ENCODE peak calls at places on chromosomes 3 and 15, in six cellular contexts. One of them, this sample, is unnamed.

GRCh38 chr3:14803981-14804834 is 14.6 kb upstream of the FGD5 start:
- DNase-seq in A549: no peak
- DNase-seq in suprapubic skin: no peak
- DNase-seq in CD4-positive, CD25-positive, alpha-beta regulatory T cell: no peak
- DNase-seq in GM23338: peak; percentile 22
- DNase-seq in transverse colon: no peak
- DNase-seq in this sample: no peak

GRCh38 chr3:184441202-184441900 is 61.5 kb downstream of the CHRD start:
- DNase-seq in GM23338: no peak
- DNase-seq in CD4-positive, CD25-positive, alpha-beta regulatory T cell: no peak
- DNase-seq in transverse colon: no peak
- DNase-seq in suprapubic skin: no peak
- DNase-seq in A549: no peak
- DNase-seq in this sample: no peak

GRCh38 chr15:40498418-40498817 is 27.6 kb downstream of the CHST14 start:
- DNase-seq in transverse colon: no peak
- DNase-seq in A549: no peak
- DNase-seq in suprapubic skin: no peak
- DNase-seq in CD4-positive, CD25-positive, alpha-beta regulatory T cell: no peak
- DNase-seq in GM23338: no peak
- DNase-seq in this sample: no peak

GRCh38 chr3:16179771-16180736 is 5.6 kb downstream of the GALNT15 start:
- DNase-seq in CD4-positive, CD25-positive, alpha-beta regulatory T cell: no peak
- DNase-seq in A549: no peak
- DNase-seq in suprapubic skin: no peak
- DNase-seq in GM23338: no peak
- DNase-seq in transverse colon: no peak
- DNase-seq in this sample: no peak

GRCh38 chr3:137471553-137472204 is 292.4 kb upstream of the SOX14 start:
- DNase-seq in A549: no peak
- DNase-seq in transverse colon: no peak
- DNase-seq in GM23338: no peak
- DNase-seq in CD4-positive, CD25-positive, alpha-beta regulatory T cell: no peak
- DNase-seq in suprapubic skin: no peak
- DNase-seq in this sample: no peak

GRCh38 chr15:97976766-97977503 is 16.4 kb downstream of the ARRDC4 start:
- DNase-seq in GM23338: no peak
- DNase-seq in A549: no peak
- DNase-seq in CD4-positive, CD25-positive, alpha-beta regulatory T cell: no peak
- DNase-seq in transverse colon: no peak
- DNase-seq in suprapubic skin: no peak
- DNase-seq in this sample: no peak

GRCh38 chr3:39254806-39255449 is 24.9 kb downstream of the CX3CR1 start:
- DNase-seq in suprapubic skin: no peak
- DNase-seq in GM23338: no peak
- DNase-seq in transverse colon: no peak
- DNase-seq in CD4-positive, CD25-positive, alpha-beta regulatory T cell: no peak
- DNase-seq in A549: no peak
- DNase-seq in this sample: no peak

GRCh38 chr15:82739086-82739485 is 29.4 kb upstream of the AP3B2 start:
- DNase-seq in CD4-positive, CD25-positive, alpha-beta regulatory T cell: no peak
- DNase-seq in transverse colon: no peak
- DNase-seq in GM23338: no peak
- DNase-seq in suprapubic skin: no peak
- DNase-seq in A549: no peak
- DNase-seq in this sample: no peak

GRCh38 chr15:80856809-80857377 is 77.7 kb downstream of the CEMIP start:
- DNase-seq in GM23338: peak; percentile 38
- DNase-seq in suprapubic skin: no peak
- DNase-seq in CD4-positive, CD25-positive, alpha-beta regulatory T cell: no peak
- DNase-seq in transverse colon: peak; percentile 73
- DNase-seq in A549: peak; percentile 51
- DNase-seq in this sample: no peak

GRCh38 chr3:195812366-195812765 is 637 bp upstream of the MUC4 start:
- DNase-seq in CD4-positive, CD25-positive, alpha-beta regulatory T cell: no peak
- DNase-seq in GM23338: no peak
- DNase-seq in transverse colon: no peak
- DNase-seq in A549: no peak
- DNase-seq in suprapubic skin: no peak
- DNase-seq in this sample: no peak

GRCh38 chr3:177361042-177361938 is 164.0 kb upstream of the TBL1XR1 start:
- DNase-seq in GM23338: no peak
- DNase-seq in CD4-positive, CD25-positive, alpha-beta regulatory T cell: no peak
- DNase-seq in transverse colon: no peak
- DNase-seq in A549: no peak
- DNase-seq in suprapubic skin: no peak
- DNase-seq in this sample: no peak

GRCh38 chr3:140529096-140529495 is 148.8 kb upstream of the TRIM42 start:
- DNase-seq in suprapubic skin: no peak
- DNase-seq in transverse colon: no peak
- DNase-seq in A549: peak; percentile 3
- DNase-seq in GM23338: no peak
- DNase-seq in CD4-positive, CD25-positive, alpha-beta regulatory T cell: no peak
- DNase-seq in this sample: no peak

GRCh38 chr3:60304103-60304502 is 947.1 kb downstream of the FHIT start:
- DNase-seq in transverse colon: no peak
- DNase-seq in suprapubic skin: no peak
- DNase-seq in CD4-positive, CD25-positive, alpha-beta regulatory T cell: no peak
- DNase-seq in A549: no peak
- DNase-seq in GM23338: no peak
- DNase-seq in this sample: no peak

GRCh38 chr3:119184808-119185690 is 11.7 kb downstream of the UPK1B start:
- DNase-seq in A549: peak; percentile 62
- DNase-seq in transverse colon: no peak
- DNase-seq in GM23338: no peak
- DNase-seq in suprapubic skin: no peak
- DNase-seq in CD4-positive, CD25-positive, alpha-beta regulatory T cell: no peak
- DNase-seq in this sample: no peak

GRCh38 chr15:99019558-99020540 is 12.3 kb upstream of the PGPEP1L start:
- DNase-seq in GM23338: no peak
- DNase-seq in suprapubic skin: no peak
- DNase-seq in A549: no peak
- DNase-seq in CD4-positive, CD25-positive, alpha-beta regulatory T cell: no peak
- DNase-seq in transverse colon: no peak
- DNase-seq in this sample: no peak

GRCh38 chr3:15633766-15634588 is 32.4 kb downstream of the BTD start:
- DNase-seq in A549: no peak
- DNase-seq in transverse colon: no peak
- DNase-seq in GM23338: no peak
- DNase-seq in CD4-positive, CD25-positive, alpha-beta regulatory T cell: no peak
- DNase-seq in suprapubic skin: no peak
- DNase-seq in this sample: no peak

GRCh38 chr3:146189519-146190173 is 28.7 kb upstream of the PLOD2 start:
- DNase-seq in transverse colon: no peak
- DNase-seq in GM23338: peak; percentile 84
- DNase-seq in CD4-positive, CD25-positive, alpha-beta regulatory T cell: no peak
- DNase-seq in A549: peak; percentile 42
- DNase-seq in suprapubic skin: no peak
- DNase-seq in this sample: peak; percentile 4

GRCh38 chr3:194554488-194555098 is 67.8 kb upstream of the ATP13A3 start:
- DNase-seq in A549: no peak
- DNase-seq in GM23338: no peak
- DNase-seq in suprapubic skin: no peak
- DNase-seq in CD4-positive, CD25-positive, alpha-beta regulatory T cell: no peak
- DNase-seq in transverse colon: no peak
- DNase-seq in this sample: no peak

DNA sequence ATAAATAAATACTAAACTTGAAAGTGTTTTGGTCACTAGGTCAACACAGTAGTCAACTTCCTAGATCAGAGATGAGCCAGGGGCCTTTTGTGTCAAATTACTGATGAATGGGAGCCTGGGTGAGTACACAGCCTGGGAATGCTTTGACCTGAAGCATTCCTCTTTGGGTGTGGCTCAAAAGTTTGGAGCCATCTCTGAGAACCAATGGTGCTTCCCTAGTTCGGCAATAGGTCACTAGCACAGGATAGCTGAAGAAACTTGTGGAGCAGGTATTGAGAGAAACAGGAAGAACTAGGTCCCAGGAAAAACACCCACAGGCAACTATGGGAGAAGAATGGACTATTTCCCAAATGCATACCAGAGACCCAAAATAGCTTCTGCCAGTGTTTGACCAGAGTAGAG is 56.6 kb upstream of the PLXND1 start:
- DNase-seq in GM23338: peak; percentile 69
- DNase-seq in CD4-positive, CD25-positive, alpha-beta regulatory T cell: no peak
- DNase-seq in transverse colon: no peak
- DNase-seq in suprapubic skin: no peak
- DNase-seq in A549: peak; percentile 42
- DNase-seq in this sample: no peak
- H3K4me1 ChIP-seq in GM23338: no peaks in the 10 kb centered on the region
- H3K4me1 ChIP-seq in CD4-positive, CD25-positive, alpha-beta regulatory T cell: peaks cover 2% of the 10 kb centered on the region
- H3K4me1 ChIP-seq in transverse colon: peaks cover 3% of the 10 kb centered on the region
- H3K4me1 ChIP-seq in suprapubic skin: peaks cover 42% of the 10 kb centered on the region
- H3K4me1 ChIP-seq in A549: peaks cover 79% of the 10 kb centered on the region
- H3K4me1 ChIP-seq in this sample: no peaks in the 10 kb centered on the region

DNA sequence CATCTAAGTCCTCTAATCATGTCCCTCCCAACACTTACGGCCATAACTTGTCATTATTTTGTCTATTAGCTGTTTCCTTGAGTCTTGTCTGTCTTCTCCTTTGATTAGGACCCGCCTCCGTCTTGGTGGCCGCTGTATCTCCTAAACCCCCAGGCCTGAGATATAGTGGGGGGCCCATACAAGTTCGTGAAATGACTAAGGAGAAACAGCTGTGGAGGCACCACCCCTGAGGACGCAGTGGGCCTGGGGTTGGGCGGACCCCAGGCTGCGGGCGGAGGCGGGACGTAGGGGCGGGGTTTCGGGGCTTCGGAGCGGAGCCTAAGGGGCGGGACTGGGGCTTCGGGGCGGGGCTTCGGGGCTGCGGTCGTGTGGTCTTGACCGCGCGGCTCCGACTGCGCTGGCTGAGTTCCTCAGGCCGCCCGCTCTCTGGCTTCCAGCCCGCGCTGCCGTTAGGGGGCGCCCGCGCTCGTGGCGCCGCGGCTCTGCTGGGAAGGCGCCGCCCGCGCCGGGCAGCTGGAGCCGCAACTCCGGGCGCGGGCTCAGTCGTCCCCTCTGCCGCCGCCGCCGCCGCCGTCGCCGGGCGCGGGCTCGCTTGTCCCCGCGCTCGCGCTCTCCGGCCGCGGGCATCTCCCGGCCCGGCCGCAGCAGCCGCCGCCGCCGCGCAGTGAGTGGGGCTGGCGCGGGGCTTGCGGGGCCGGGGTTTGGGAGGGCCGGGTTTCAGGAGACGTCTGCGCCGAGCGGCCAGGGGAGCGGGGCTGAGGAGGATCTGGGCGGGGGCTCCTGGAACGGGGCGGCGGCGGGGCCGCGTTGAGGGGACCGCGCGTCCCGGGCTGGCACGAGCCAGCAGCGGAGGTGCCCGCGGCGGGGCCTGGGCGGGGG is at the start of gene KCTD6:
- DNase-seq in GM23338: peak; percentile 96
- DNase-seq in transverse colon: peak; percentile 95
- DNase-seq in A549: peak; percentile 56
- DNase-seq in suprapubic skin: peak; percentile 93
- DNase-seq in CD4-positive, CD25-positive, alpha-beta regulatory T cell: peak; percentile 77
- DNase-seq in this sample: peak; percentile 86
- H3K4me3 ChIP-seq in GM23338: peak within 1 kb of the TSS; percentile 92
- H3K4me3 ChIP-seq in transverse colon: peak within 1 kb of the TSS; percentile 83
- H3K4me3 ChIP-seq in A549: peak within 1 kb of the TSS; percentile 83
- H3K4me3 ChIP-seq in suprapubic skin: peak within 1 kb of the TSS; percentile 91
- H3K4me3 ChIP-seq in CD4-positive, CD25-positive, alpha-beta regulatory T cell: peak within 1 kb of the TSS; percentile 85
- H3K4me3 ChIP-seq in this sample: peak within 1 kb of the TSS; percentile 88

GRCh38 chr15:66721020-66721419 is 19.0 kb downstream of the SMAD6 start:
- DNase-seq in CD4-positive, CD25-positive, alpha-beta regulatory T cell: no peak
- DNase-seq in transverse colon: no peak
- DNase-seq in A549: no peak
- DNase-seq in suprapubic skin: no peak
- DNase-seq in GM23338: no peak
- DNase-seq in this sample: no peak
- H3K4me1 ChIP-seq in CD4-positive, CD25-positive, alpha-beta regulatory T cell: no peaks in the 10 kb centered on the region
- H3K4me1 ChIP-seq in transverse colon: no peaks in the 10 kb centered on the region
- H3K4me1 ChIP-seq in A549: peaks cover 89% of the 10 kb centered on the region
- H3K4me1 ChIP-seq in suprapubic skin: peaks cover 18% of the 10 kb centered on the region
- H3K4me1 ChIP-seq in GM23338: no peaks in the 10 kb centered on the region
- H3K4me1 ChIP-seq in this sample: peaks cover 17% of the 10 kb centered on the region

GRCh38 chr3:186097663-186098451 is 11.0 kb downstream of the ETV5 start:
- DNase-seq in CD4-positive, CD25-positive, alpha-beta regulatory T cell: no peak
- DNase-seq in GM23338: peak; percentile 94
- DNase-seq in A549: peak; percentile 75
- DNase-seq in suprapubic skin: peak; percentile 81
- DNase-seq in transverse colon: peak; percentile 67
- DNase-seq in this sample: no peak
- H3K4me3 ChIP-seq in CD4-positive, CD25-positive, alpha-beta regulatory T cell: no peak overlapping the region
- H3K4me3 ChIP-seq in GM23338: peak overlapping the region; percentile 62
- H3K4me3 ChIP-seq in A549: peak overlapping the region; percentile 31
- H3K4me3 ChIP-seq in suprapubic skin: peak overlapping the region; percentile 41
- H3K4me3 ChIP-seq in transverse colon: no peak overlapping the region
- H3K4me3 ChIP-seq in this sample: no peak overlapping the region

GRCh38 chr3:47145272-47145671 is 18.6 kb downstream of the SETD2 start:
- DNase-seq in transverse colon: no peak
- DNase-seq in GM23338: no peak
- DNase-seq in A549: no peak
- DNase-seq in suprapubic skin: no peak
- DNase-seq in CD4-positive, CD25-positive, alpha-beta regulatory T cell: no peak
- DNase-seq in this sample: no peak

DNA sequence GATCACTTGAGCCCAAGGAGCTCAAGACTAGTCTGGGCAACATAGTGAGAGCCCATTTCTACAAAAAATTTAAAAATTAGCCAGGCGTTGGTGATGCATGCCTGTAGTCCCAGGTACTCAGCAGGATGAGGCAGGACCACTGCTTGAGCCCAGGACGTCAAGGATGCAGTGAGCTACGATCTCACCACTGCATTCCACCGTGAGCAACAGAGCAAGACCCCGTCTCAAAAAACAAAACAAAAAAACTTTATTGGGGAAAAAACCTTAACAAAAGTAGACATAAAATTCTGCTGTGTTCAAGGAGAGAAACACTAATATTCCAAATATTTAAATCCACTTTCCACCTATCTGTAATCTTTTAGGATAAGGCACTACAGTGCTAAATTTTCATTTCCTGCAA is 20.8 kb downstream of the SETD2 start:
- DNase-seq in transverse colon: no peak
- DNase-seq in CD4-positive, CD25-positive, alpha-beta regulatory T cell: no peak
- DNase-seq in GM23338: no peak
- DNase-seq in A549: no peak
- DNase-seq in suprapubic skin: no peak
- DNase-seq in this sample: no peak
- H3K4me1 ChIP-seq in transverse colon: peaks cover 21% of the 10 kb centered on the region
- H3K4me1 ChIP-seq in CD4-positive, CD25-positive, alpha-beta regulatory T cell: peaks cover 24% of the 10 kb centered on the region
- H3K4me1 ChIP-seq in GM23338: peaks cover 14% of the 10 kb centered on the region
- H3K4me1 ChIP-seq in A549: peaks cover 37% of the 10 kb centered on the region
- H3K4me1 ChIP-seq in suprapubic skin: peaks cover 4% of the 10 kb centered on the region
- H3K4me1 ChIP-seq in this sample: peaks cover 29% of the 10 kb centered on the region

GRCh38 chr3:9703736-9704342 is at the start of gene CPNE9:
- DNase-seq in A549: no peak
- DNase-seq in CD4-positive, CD25-positive, alpha-beta regulatory T cell: no peak
- DNase-seq in suprapubic skin: no peak
- DNase-seq in transverse colon: no peak
- DNase-seq in GM23338: peak; percentile 55
- DNase-seq in this sample: no peak
- H3K4me3 ChIP-seq in A549: peak within 1 kb of the TSS; percentile 52
- H3K4me3 ChIP-seq in CD4-positive, CD25-positive, alpha-beta regulatory T cell: no peak within 1 kb of the TSS
- H3K4me3 ChIP-seq in suprapubic skin: peak within 1 kb of the TSS; percentile 49
- H3K4me3 ChIP-seq in transverse colon: no peak within 1 kb of the TSS
- H3K4me3 ChIP-seq in GM23338: peak within 1 kb of the TSS; percentile 86
- H3K4me3 ChIP-seq in this sample: no peak within 1 kb of the TSS

This sample was measured in CD8-positive, alpha-beta memory T cell.